ENCODE peak calls at places on chromosomes 6 and 20, in ten cellular contexts. Z is T-helper 2 cell; H is activated CD4-positive, alpha-beta T cell treated with anti-CD3 and anti-CD28 coated beads, Interleukin-2, amount 50 U/mL, for 1 hour; K is CD4-positive, CD25-positive, alpha-beta regulatory T cell; F is activated T-helper 1 cell treated with Interleukin-2 at 50 U/mL for 16 hours; B is cortex of kidney; A is aorta; Q is NCI-H446; C is NCI-H1092 treated with DMSO at 0.1 percent for 48 hours; G is stimulated activated CD8-positive, alpha-beta memory T cell treated with anti-CD3 and anti-CD28 coated beads, Interleukin-15, amount 100 ng/mL, for 24 hours. D is an unnamed sample.

GRCh38 chr20:1897486-1897885 is 2.3 kb downstream of the SIRPA start:
- DNase-seq in Z (no peak), H (no peak), K (no peak), F (no peak), B (no peak), A (no peak), Q (no peak), C (no peak), G (no peak), D (no peak)

GRCh38 chr20:41308726-41309413 is 8.7 kb downstream of the ZHX3 start:
- DNase-seq in Z (no peak), H (no peak), K (no peak), F (no peak), B (no peak), A (no peak), Q (no peak), C (no peak), G (no peak), D (no peak)

GRCh38 chr6:113888493-113888892 is 31.3 kb downstream of the MARCKS start:
- DNase-seq in Z (no peak), H (no peak), K (no peak), F (no peak), B (no peak), A (no peak), Q (no peak), C (no peak), G (no peak), D (no peak)

GRCh38 chr6:166387642-166388325 is 5.0 kb upstream of the MPC1 start:
- DNase-seq in Z (no peak), H (no peak), K (no peak), F (no peak), B (no peak), A (no peak), Q (no peak), C (no peak), G (no peak), D (no peak)

GRCh38 chr20:32344835-32345506 is 13.2 kb upstream of the ASXL1 start:
- DNase-seq in Z (no peak), H (no peak), K (no peak), F (no peak), B (no peak), A (no peak), Q (no peak), C (no peak), G (no peak), D (no peak)

GRCh38 chr6:73523434-73524123 is 2.7 kb upstream of the EEF1A1 start:
- DNase-seq in Z (peak), H (peak), K (peak), F (peak), B (no peak), A (peak), Q (no peak), C (peak), G (peak), D (peak)

GRCh38 chr6:162055365-162055764 is 672.2 kb downstream of the PRKN start:
- DNase-seq in Z (no peak), H (no peak), K (no peak), F (no peak), B (no peak), A (no peak), Q (no peak), C (no peak), G (no peak), D (no peak)

GRCh38 chr6:134605034-134605433 is 287.1 kb upstream of the SGK1 start:
- DNase-seq in Z (no peak), H (no peak), K (no peak), F (no peak), B (no peak), A (no peak), Q (no peak), C (no peak), G (no peak), D (no peak)

GRCh38 chr6:42095776-42096541 is 45.6 kb downstream of the TAF8 start:
- DNase-seq in Z (no peak), H (no peak), K (no peak), F (no peak), B (no peak), A (no peak), Q (no peak), C (no peak), G (no peak), D (no peak)

GRCh38 chr6:15475872-15476271 is 187.0 kb downstream of the DTNBP1 start:
- DNase-seq in Z (no peak), H (no peak), K (no peak), F (no peak), B (no peak), A (no peak), Q (no peak), C (no peak), G (no peak), D (no peak)

GRCh38 chr6:332671-333070 is 40.4 kb downstream of the DUSP22 start:
- DNase-seq in Z (no peak), H (no peak), K (no peak), F (no peak), B (no peak), A (peak), Q (no peak), C (no peak), G (no peak), D (peak)

GRCh38 chr20:9660236-9660868 is 146.0 kb downstream of the LAMP5 start:
- DNase-seq in Z (no peak), H (no peak), K (no peak), F (no peak), B (no peak), A (no peak), Q (no peak), C (no peak), G (no peak), D (no peak)

GRCh38 chr20:14829897-14830296 is 492.5 kb upstream of the FLRT3 start:
- DNase-seq in Z (no peak), H (no peak), K (no peak), F (no peak), B (no peak), A (no peak), Q (peak), C (peak), G (no peak), D (no peak)

GRCh38 chr6:119541132-119541905 is 191.8 kb upstream of the MAN1A1 start:
- DNase-seq in Z (no peak), H (no peak), K (no peak), F (no peak), B (no peak), A (no peak), Q (peak), C (no peak), G (no peak), D (no peak)

GRCh38 chr6:117449549-117450439 is 24.1 kb upstream of the ROS1 start:
- DNase-seq in Z (no peak), H (peak), K (peak), F (peak), B (no peak), A (peak), Q (peak), C (peak), G (no peak), D (peak)

GRCh38 chr6:159679091-159680077 is 13.7 kb downstream of the SOD2 start:
- DNase-seq in Z (no peak), H (no peak), K (no peak), F (no peak), B (no peak), A (no peak), Q (no peak), C (no peak), G (no peak), D (no peak)

GRCh38 chr6:3023663-3024483 is 24.2 kb downstream of the NQO2 start:
- DNase-seq in Z (peak), H (peak), K (peak), F (peak), B (no peak), A (peak), Q (peak), C (no peak), G (peak), D (peak)

GRCh38 chr6:4647414-4648365 is 128.5 kb upstream of the CDYL start:
- DNase-seq in Z (no peak), H (no peak), K (no peak), F (no peak), B (no peak), A (peak), Q (peak), C (peak), G (no peak), D (peak)

GRCh38 chr6:75211920-75212590 is 6.2 kb upstream of the COL12A1 start:
- DNase-seq in Z (no peak), H (no peak), K (no peak), F (no peak), B (no peak), A (no peak), Q (no peak), C (no peak), G (no peak), D (no peak)

GRCh38 chr6:125363360-125364121 is 61.8 kb upstream of the HDDC2 start:
- DNase-seq in Z (no peak), H (no peak), K (no peak), F (no peak), B (no peak), A (peak), Q (peak), C (peak), G (no peak), D (peak)

GRCh38 chr6:70997379-70997778 is 40.5 kb upstream of the B3GAT2 start:
- DNase-seq in Z (no peak), H (no peak), K (no peak), F (no peak), B (no peak), A (no peak), Q (no peak), C (no peak), G (no peak), D (no peak)

GRCh38 chr6:8562133-8562532 is 126.8 kb upstream of the SLC35B3 start:
- DNase-seq in Z (no peak), H (no peak), K (no peak), F (no peak), B (no peak), A (no peak), Q (no peak), C (no peak), G (no peak), D (no peak)

GRCh38 chr20:37344506-37345338 is 1.2 kb upstream of the SRC start:
- DNase-seq in Z (no peak), H (no peak), K (no peak), F (no peak), B (no peak), A (no peak), Q (no peak), C (no peak), G (no peak), D (peak)

GRCh38 chr6:45314146-45314545 is 14.0 kb upstream of the RUNX2 start:
- DNase-seq in Z (no peak), H (no peak), K (no peak), F (no peak), B (no peak), A (no peak), Q (no peak), C (no peak), G (no peak), D (no peak)

GRCh38 chr20:33372993-33373441 is 28.3 kb downstream of the CDK5RAP1 start:
- DNase-seq in Z (no peak), H (no peak), K (no peak), F (no peak), B (no peak), A (no peak), Q (no peak), C (no peak), G (no peak), D (no peak)

GRCh38 chr20:11451793-11452291 is 465.9 kb upstream of the BTBD3 start:
- DNase-seq in Z (no peak), H (no peak), K (no peak), F (no peak), B (no peak), A (no peak), Q (peak), C (no peak), G (no peak), D (no peak)

GRCh38 chr6:140463312-140463710 is 1088.9 kb upstream of the CITED2 start:
- DNase-seq in Z (no peak), H (no peak), K (no peak), F (no peak), B (no peak), A (no peak), Q (no peak), C (no peak), G (no peak), D (no peak)

GRCh38 chr6:142698751-142699150 is 246.2 kb downstream of the HIVEP2 start:
- DNase-seq in Z (no peak), H (no peak), K (no peak), F (no peak), B (no peak), A (no peak), Q (no peak), C (no peak), G (no peak), D (no peak)

GRCh38 chr6:38058022-38058421 is 238.5 kb downstream of the ZFAND3 start:
- DNase-seq in Z (no peak), H (no peak), K (no peak), F (no peak), B (no peak), A (no peak), Q (peak), C (no peak), G (no peak), D (no peak)

GRCh38 chr6:87093651-87094050 is 1.3 kb downstream of the CGA start:
- DNase-seq in Z (no peak), H (no peak), K (no peak), F (no peak), B (no peak), A (no peak), Q (no peak), C (no peak), G (no peak), D (no peak)

GRCh38 chr20:32052090-32052791 is at the start of gene HCK:
- DNase-seq in Z (no peak), H (no peak), K (no peak), F (no peak), B (no peak), A (peak), Q (no peak), C (no peak), G (no peak), D (peak)

GRCh38 chr20:3082306-3082951 is 2.1 kb downstream of the AVP start:
- DNase-seq in Z (no peak), H (no peak), K (no peak), F (no peak), B (no peak), A (no peak), Q (no peak), C (no peak), G (no peak), D (no peak)

GRCh38 chr20:49268600-49269365 is 9.1 kb downstream of the ZNFX1 start:
- DNase-seq in Z (no peak), H (no peak), K (no peak), F (no peak), B (no peak), A (no peak), Q (no peak), C (no peak), G (no peak), D (no peak)

GRCh38 chr20:32526561-32526960 is 58.6 kb downstream of the NOL4L start:
- DNase-seq in Z (no peak), H (no peak), K (no peak), F (no peak), B (no peak), A (peak), Q (no peak), C (peak), G (no peak), D (no peak)

GRCh38 chr6:109736273-109737031 is 45.4 kb downstream of the FIG4 start:
- DNase-seq in Z (no peak), H (no peak), K (no peak), F (no peak), B (no peak), A (no peak), Q (no peak), C (no peak), G (no peak), D (no peak)

GRCh38 chr6:47047479-47048411 is 5.6 kb upstream of the ADGRF1 start:
- DNase-seq in Z (no peak), H (no peak), K (peak), F (no peak), B (no peak), A (no peak), Q (peak), C (peak), G (no peak), D (no peak)

D was measured in sciatic nerve.